ENCODE peak calls at places on chromosomes 12 and 14, in six cellular contexts. One of them, this sample, is unnamed.

GRCh38 chr12:56931474-56931978 is 2.7 kb downstream of the SDR9C7 start:
- DNase-seq in H7: peak; percentile 27
- DNase-seq in HEK293T: no peak
- DNase-seq in adipocyte: peak; percentile 76
- DNase-seq in GM03348: no peak
- DNase-seq in kidney: no peak
- DNase-seq in this sample: peak; percentile 56

GRCh38 chr12:132259364-132259871 is 70.0 kb downstream of the GALNT9 start:
- DNase-seq in H7: peak; percentile 77
- DNase-seq in HEK293T: no peak
- DNase-seq in adipocyte: no peak
- DNase-seq in GM03348: no peak
- DNase-seq in kidney: peak; percentile 51
- DNase-seq in this sample: no peak

GRCh38 chr12:89468648-89469326 is 55.8 kb downstream of the GALNT4 start:
- DNase-seq in H7: no peak
- DNase-seq in HEK293T: no peak
- DNase-seq in adipocyte: no peak
- DNase-seq in GM03348: no peak
- DNase-seq in kidney: no peak
- DNase-seq in this sample: no peak

GRCh38 chr12:121139301-121139700 is 6.6 kb downstream of the P2RX7 start:
- DNase-seq in H7: no peak
- DNase-seq in HEK293T: no peak
- DNase-seq in adipocyte: no peak
- DNase-seq in GM03348: no peak
- DNase-seq in kidney: no peak
- DNase-seq in this sample: no peak

GRCh38 chr14:85165091-85165490 is 364.9 kb upstream of the FLRT2 start:
- DNase-seq in H7: no peak
- DNase-seq in HEK293T: no peak
- DNase-seq in adipocyte: no peak
- DNase-seq in GM03348: no peak
- DNase-seq in kidney: no peak
- DNase-seq in this sample: no peak

GRCh38 chr14:101480747-101481530 is 80.4 kb upstream of the DIO3 start:
- DNase-seq in H7: no peak
- DNase-seq in HEK293T: no peak
- DNase-seq in adipocyte: peak; percentile 29
- DNase-seq in GM03348: no peak
- DNase-seq in kidney: no peak
- DNase-seq in this sample: no peak

GRCh38 chr14:94041551-94042346 is 15.6 kb downstream of the OTUB2 start:
- DNase-seq in H7: no peak
- DNase-seq in HEK293T: no peak
- DNase-seq in adipocyte: no peak
- DNase-seq in GM03348: peak; percentile 88
- DNase-seq in kidney: peak; percentile 79
- DNase-seq in this sample: peak; percentile 89

GRCh38 chr12:63069860-63070617 is 81.0 kb downstream of the AVPR1A start:
- DNase-seq in H7: no peak
- DNase-seq in HEK293T: no peak
- DNase-seq in adipocyte: no peak
- DNase-seq in GM03348: no peak
- DNase-seq in kidney: no peak
- DNase-seq in this sample: no peak

GRCh38 chr14:78135450-78135891 is 34.7 kb upstream of the NRXN3 start:
- DNase-seq in H7: no peak
- DNase-seq in HEK293T: no peak
- DNase-seq in adipocyte: no peak
- DNase-seq in GM03348: no peak
- DNase-seq in kidney: no peak
- DNase-seq in this sample: no peak